ENCODE peak calls at places on chromosomes 6 and 20, in six cellular contexts. One of them, this sample, is unnamed.

GRCh38 chr6:98107801-98108200 is 726.6 kb upstream of the POU3F2 start:
- DNase-seq in HepG2: no peak
- DNase-seq in K562: no peak
- DNase-seq in HCT116: no peak
- DNase-seq in GM12878: no peak
- DNase-seq in H1: no peak
- DNase-seq in this sample: no peak

GRCh38 chr6:136959471-136959891 is 37.4 kb downstream of the SLC35D3 start:
- DNase-seq in HepG2: no peak
- DNase-seq in K562: no peak
- DNase-seq in HCT116: no peak
- DNase-seq in GM12878: no peak
- DNase-seq in H1: peak; percentile 65
- DNase-seq in this sample: no peak

GRCh38 chr6:34459899-34460593 is 5.8 kb upstream of the PACSIN1 start:
- DNase-seq in HepG2: peak; percentile 59
- DNase-seq in K562: peak; percentile 74
- DNase-seq in HCT116: peak; percentile 70
- DNase-seq in GM12878: peak; percentile 24
- DNase-seq in H1: peak; percentile 59
- DNase-seq in this sample: no peak

GRCh38 chr6:132964101-132964867 is 149.9 kb downstream of the RPS12 start:
- DNase-seq in HepG2: peak; percentile 77
- DNase-seq in K562: peak; percentile 32
- DNase-seq in HCT116: no peak
- DNase-seq in GM12878: no peak
- DNase-seq in H1: no peak
- DNase-seq in this sample: no peak

GRCh38 chr6:162173448-162173847 is 554.1 kb downstream of the PRKN start:
- DNase-seq in HepG2: no peak
- DNase-seq in K562: no peak
- DNase-seq in HCT116: no peak
- DNase-seq in GM12878: no peak
- DNase-seq in H1: no peak
- DNase-seq in this sample: no peak

GRCh38 chr6:1028744-1029143 is 283.2 kb upstream of the FOXQ1 start:
- DNase-seq in HepG2: no peak
- DNase-seq in K562: no peak
- DNase-seq in HCT116: no peak
- DNase-seq in GM12878: no peak
- DNase-seq in H1: no peak
- DNase-seq in this sample: no peak

GRCh38 chr20:35823147-35823546 is 51.3 kb downstream of the PHF20 start:
- DNase-seq in HepG2: no peak
- DNase-seq in K562: peak; percentile 28
- DNase-seq in HCT116: no peak
- DNase-seq in GM12878: no peak
- DNase-seq in H1: no peak
- DNase-seq in this sample: no peak

GRCh38 chr20:54350415-54350814 is 125.0 kb upstream of the DOK5 start:
- DNase-seq in HepG2: no peak
- DNase-seq in K562: no peak
- DNase-seq in HCT116: no peak
- DNase-seq in GM12878: no peak
- DNase-seq in H1: no peak
- DNase-seq in this sample: no peak

GRCh38 chr6:148177589-148178233 is 164.9 kb upstream of the SASH1 start:
- DNase-seq in HepG2: peak; percentile 30
- DNase-seq in K562: peak; percentile 54
- DNase-seq in HCT116: peak; percentile 31
- DNase-seq in GM12878: no peak
- DNase-seq in H1: peak; percentile 89
- DNase-seq in this sample: peak; percentile 44

GRCh38 chr6:149025061-149025460 is 278.2 kb downstream of the UST start:
- DNase-seq in HepG2: no peak
- DNase-seq in K562: no peak
- DNase-seq in HCT116: no peak
- DNase-seq in GM12878: no peak
- DNase-seq in H1: no peak
- DNase-seq in this sample: no peak

GRCh38 chr6:145247677-145248419 is 487.5 kb downstream of the EPM2A start:
- DNase-seq in HepG2: no peak
- DNase-seq in K562: no peak
- DNase-seq in HCT116: no peak
- DNase-seq in GM12878: no peak
- DNase-seq in H1: no peak
- DNase-seq in this sample: no peak

GRCh38 chr20:38201356-38201755 is 36.3 kb upstream of the TGM2 start:
- DNase-seq in HepG2: no peak
- DNase-seq in K562: peak; percentile 27
- DNase-seq in HCT116: no peak
- DNase-seq in GM12878: no peak
- DNase-seq in H1: no peak
- DNase-seq in this sample: no peak

GRCh38 chr6:134372603-134373281 is 54.8 kb upstream of the SGK1 start:
- DNase-seq in HepG2: no peak
- DNase-seq in K562: no peak
- DNase-seq in HCT116: no peak
- DNase-seq in GM12878: no peak
- DNase-seq in H1: no peak
- DNase-seq in this sample: no peak

GRCh38 chr6:105872244-105872643 is 213.9 kb upstream of the PRDM1 start:
- DNase-seq in HepG2: no peak
- DNase-seq in K562: no peak
- DNase-seq in HCT116: no peak
- DNase-seq in GM12878: no peak
- DNase-seq in H1: no peak
- DNase-seq in this sample: no peak

GRCh38 chr6:33693186-33694158 is 18.0 kb downstream of the UQCC2 start:
- DNase-seq in HepG2: no peak
- DNase-seq in K562: no peak
- DNase-seq in HCT116: no peak
- DNase-seq in GM12878: no peak
- DNase-seq in H1: no peak
- DNase-seq in this sample: no peak

GRCh38 chr6:40409716-40410397 is 177.3 kb downstream of the LRFN2 start:
- DNase-seq in HepG2: no peak
- DNase-seq in K562: no peak
- DNase-seq in HCT116: no peak
- DNase-seq in GM12878: no peak
- DNase-seq in H1: no peak
- DNase-seq in this sample: no peak

GRCh38 chr6:36320475-36320874 is 16.2 kb downstream of the BNIP5 start:
- DNase-seq in HepG2: peak; percentile 76
- DNase-seq in K562: no peak
- DNase-seq in HCT116: no peak
- DNase-seq in GM12878: no peak
- DNase-seq in H1: no peak
- DNase-seq in this sample: no peak

GRCh38 chr20:23141450-23142161 is 55.5 kb upstream of the CD93 start:
- DNase-seq in HepG2: peak; percentile 35
- DNase-seq in K562: no peak
- DNase-seq in HCT116: no peak
- DNase-seq in GM12878: no peak
- DNase-seq in H1: no peak
- DNase-seq in this sample: no peak

GRCh38 chr20:40868568-40869223 is 159.9 kb upstream of the TOP1 start:
- DNase-seq in HepG2: no peak
- DNase-seq in K562: no peak
- DNase-seq in HCT116: no peak
- DNase-seq in GM12878: no peak
- DNase-seq in H1: no peak
- DNase-seq in this sample: no peak

GRCh38 chr6:81812416-81812815 is 59.9 kb upstream of the TENT5A start:
- DNase-seq in HepG2: no peak
- DNase-seq in K562: no peak
- DNase-seq in HCT116: no peak
- DNase-seq in GM12878: no peak
- DNase-seq in H1: no peak
- DNase-seq in this sample: no peak

GRCh38 chr6:141077355-141078333 is 1055.1 kb upstream of the GJE1 start:
- DNase-seq in HepG2: peak; percentile 80
- DNase-seq in K562: no peak
- DNase-seq in HCT116: peak; percentile 65
- DNase-seq in GM12878: no peak
- DNase-seq in H1: peak; percentile 50
- DNase-seq in this sample: peak; percentile 18

GRCh38 chr6:135675862-135676261 is 175.6 kb upstream of the PDE7B start:
- DNase-seq in HepG2: peak; percentile 22
- DNase-seq in K562: peak; percentile 46
- DNase-seq in HCT116: peak; percentile 23
- DNase-seq in GM12878: peak; percentile 4
- DNase-seq in H1: no peak
- DNase-seq in this sample: peak; percentile 32

GRCh38 chr6:17967668-17968067 is 19.8 kb downstream of the KIF13A start:
- DNase-seq in HepG2: no peak
- DNase-seq in K562: no peak
- DNase-seq in HCT116: no peak
- DNase-seq in GM12878: no peak
- DNase-seq in H1: no peak
- DNase-seq in this sample: no peak

GRCh38 chr6:17964633-17965032 is 22.8 kb downstream of the KIF13A start:
- DNase-seq in HepG2: no peak
- DNase-seq in K562: no peak
- DNase-seq in HCT116: no peak
- DNase-seq in GM12878: no peak
- DNase-seq in H1: no peak
- DNase-seq in this sample: no peak

GRCh38 chr6:17968081-17968518 is 19.3 kb downstream of the KIF13A start:
- DNase-seq in HepG2: no peak
- DNase-seq in K562: no peak
- DNase-seq in HCT116: no peak
- DNase-seq in GM12878: no peak
- DNase-seq in H1: no peak
- DNase-seq in this sample: no peak

GRCh38 chr6:17966451-17966850 is 21.0 kb downstream of the KIF13A start:
- DNase-seq in HepG2: no peak
- DNase-seq in K562: no peak
- DNase-seq in HCT116: no peak
- DNase-seq in GM12878: no peak
- DNase-seq in H1: no peak
- DNase-seq in this sample: no peak

DNA sequence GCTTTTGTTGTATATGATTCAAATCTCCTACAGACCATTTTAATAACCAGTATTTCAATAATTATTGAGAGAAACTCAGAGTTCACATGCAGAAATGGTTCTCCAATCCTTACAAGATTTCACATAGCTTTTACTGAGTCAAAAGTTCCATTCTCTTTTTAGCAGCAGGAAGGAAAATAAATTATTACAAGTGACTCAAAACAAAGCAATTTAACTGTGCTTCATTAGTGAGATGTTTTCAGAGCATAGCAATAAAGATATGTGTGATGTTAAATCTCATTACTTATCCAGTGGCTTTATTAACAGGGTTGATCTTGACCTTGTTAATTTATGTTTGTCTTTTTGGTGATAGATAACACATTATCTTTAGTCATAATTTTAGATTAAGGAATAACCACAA is 22.0 kb downstream of the KIF13A start:
- DNase-seq in HepG2: no peak
- DNase-seq in K562: no peak
- DNase-seq in HCT116: no peak
- DNase-seq in GM12878: no peak
- DNase-seq in H1: no peak
- DNase-seq in this sample: no peak
- TF ChIP-seq YY1 in HepG2: no peak
- TF ChIP-seq YY1 in K562: no peak
- TF ChIP-seq YY1 in HCT116: no peak
- TF ChIP-seq YY1 in GM12878: no peak
- TF ChIP-seq YY1 in H1: no peak
- TF ChIP-seq YY1 in this sample: no peak

GRCh38 chr6:127053032-127053908 is 65.2 kb upstream of the RSPO3 start:
- DNase-seq in HepG2: no peak
- DNase-seq in K562: no peak
- DNase-seq in HCT116: no peak
- DNase-seq in GM12878: no peak
- DNase-seq in H1: no peak
- DNase-seq in this sample: no peak
- H3K9ac ChIP-seq in HepG2: no peak overlapping the region
- H3K9ac ChIP-seq in K562: no peak overlapping the region
- H3K9ac ChIP-seq in HCT116: no peak overlapping the region
- H3K9ac ChIP-seq in GM12878: no peak overlapping the region
- H3K9ac ChIP-seq in H1: no peak overlapping the region
- H3K9ac ChIP-seq in this sample: no peak overlapping the region

DNA sequence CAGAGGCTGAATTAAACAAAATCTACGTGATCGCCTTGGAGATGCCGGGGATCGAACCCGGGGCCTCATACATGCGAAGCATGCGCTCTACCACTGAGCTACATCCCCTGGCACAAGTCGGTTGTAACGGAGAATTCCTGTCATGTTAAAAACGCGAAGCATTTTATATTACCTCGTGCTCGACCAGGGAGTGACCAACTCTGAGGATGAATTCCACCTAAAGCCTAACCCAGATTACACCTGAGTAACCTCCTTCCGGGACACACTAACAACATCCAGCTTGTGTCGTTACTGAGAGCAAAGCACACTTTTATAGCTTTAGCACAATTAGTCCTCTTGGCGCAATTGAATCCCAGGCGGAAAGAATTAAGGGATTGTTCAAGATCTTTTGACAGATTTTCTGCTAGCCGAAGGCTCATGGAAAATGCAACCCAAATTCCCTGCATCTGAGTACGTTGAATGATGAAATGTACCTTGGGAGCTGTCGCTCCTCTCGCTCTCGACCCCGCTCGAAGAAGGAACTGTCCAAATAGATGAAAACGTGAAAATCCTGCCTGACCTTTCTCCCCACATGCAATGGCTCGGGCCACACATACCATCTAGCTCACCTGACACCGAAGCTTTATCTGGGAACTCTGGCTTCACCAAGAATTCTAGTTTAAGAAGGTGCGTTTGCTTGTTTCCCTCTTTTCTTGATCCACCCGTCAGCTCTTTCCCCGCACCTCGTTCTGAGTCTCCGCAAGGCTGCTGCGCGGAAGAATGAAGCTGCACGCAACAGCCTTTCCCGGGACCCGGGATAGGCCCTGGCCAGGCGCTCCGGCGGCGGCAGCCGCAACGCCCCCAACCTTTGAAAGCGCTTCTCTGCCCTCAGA is 148.4 kb downstream of the GPX5 start:
- DNase-seq in HepG2: peak; percentile 75
- DNase-seq in K562: no peak
- DNase-seq in HCT116: peak; percentile 66
- DNase-seq in GM12878: peak; percentile 48
- DNase-seq in H1: peak; percentile 91
- DNase-seq in this sample: peak; percentile 35
- H3K4me3 ChIP-seq in HepG2: peak overlapping the region; percentile 70
- H3K4me3 ChIP-seq in K562: no peak overlapping the region
- H3K4me3 ChIP-seq in HCT116: no peak overlapping the region
- H3K4me3 ChIP-seq in GM12878: peak overlapping the region; percentile 60
- H3K4me3 ChIP-seq in H1: peak overlapping the region; percentile 97
- H3K4me3 ChIP-seq in this sample: peak overlapping the region; percentile 59

DNA sequence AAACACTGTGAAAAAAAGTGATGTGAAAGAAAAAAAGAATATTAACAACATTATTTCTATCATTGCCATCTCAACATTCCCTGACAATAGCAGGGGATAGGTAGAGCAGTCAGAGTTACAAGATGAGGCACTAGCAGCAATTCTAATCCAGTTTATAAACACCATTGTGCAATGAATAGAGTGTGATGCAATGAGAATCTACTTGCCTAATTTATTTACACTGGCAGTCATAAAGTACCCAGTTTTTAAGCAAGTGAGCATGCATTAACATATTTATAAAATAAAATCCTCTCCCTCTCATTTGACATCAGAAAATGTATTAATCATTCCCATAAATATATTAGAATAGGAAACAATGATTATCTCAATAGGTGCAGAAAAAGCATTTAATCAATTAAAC is 2.5 kb upstream of the MANEA start:
- DNase-seq in HepG2: peak; percentile 47
- DNase-seq in K562: no peak
- DNase-seq in HCT116: no peak
- DNase-seq in GM12878: no peak
- DNase-seq in H1: no peak
- DNase-seq in this sample: no peak
- TF ChIP-seq YY1 in HepG2: no peak
- TF ChIP-seq YY1 in K562: no peak
- TF ChIP-seq YY1 in HCT116: no peak
- TF ChIP-seq YY1 in GM12878: no peak
- TF ChIP-seq YY1 in H1: no peak
- TF ChIP-seq YY1 in this sample: no peak